ENCODE peak calls at places on chromosomes 3 and 15, in seven cellular contexts. E, Y, W, O, B, R and A are unnamed samples.

GRCh38 chr3:58167431-58168351 is 43.1 kb downstream of the DNASE1L3 start:
- DNase-seq in E (peak), W (peak), O (peak), Y (no peak), R (peak), B (peak), A (peak)

GRCh38 chr15:62853114-62853832 is 189.3 kb upstream of the TPM1 start:
- DNase-seq in Y (no peak), B (no peak), W (peak), E (no peak), O (no peak), R (peak), A (peak)

GRCh38 chr3:53278667-53279066 is 22.8 kb upstream of the TKT start:
- DNase-seq in Y (no peak), R (no peak), O (no peak), W (no peak), E (no peak), B (no peak), A (no peak)

GRCh38 chr3:35537265-35537664 is 102.1 kb upstream of the ARPP21 start:
- DNase-seq in B (no peak), E (no peak), W (no peak), R (no peak), O (no peak), Y (no peak), A (no peak)

GRCh38 chr3:122944671-122945151 is 82.9 kb downstream of the SEMA5B start:
- DNase-seq in Y (no peak), E (no peak), O (no peak), R (peak), W (peak), B (no peak), A (no peak)

GRCh38 chr3:128319741-128320141 is 146.9 kb downstream of the DNAJB8 start:
- DNase-seq in R (no peak), O (no peak), Y (no peak), B (peak), W (no peak), E (no peak), A (no peak)

GRCh38 chr15:20645956-20646355 is 104.4 kb upstream of the GOLGA6L6 start:
- DNase-seq in E (no peak), R (no peak), O (no peak), W (peak), Y (no peak), B (no peak), A (no peak)

GRCh38 chr3:186965141-186965879 is 35.0 kb downstream of the ST6GAL1 start:
- DNase-seq in Y (no peak), R (no peak), E (no peak), O (peak), B (no peak), W (no peak), A (no peak)